ENCODE peak calls at places on chromosomes 5 and 9, in five cellular contexts. I is HCT116, M is GM12878, S is K562, C is H1. E is an unnamed sample.

GRCh38 chr5:135112008-135112670 is 78.1 kb upstream of the PITX1 start:
- DNase-seq in I (no peak), C (no peak), M (no peak), S (no peak), E (no peak)

GRCh38 chr5:169954786-169955185 is 25.5 kb downstream of the INSYN2B start:
- DNase-seq in M (no peak), C (no peak), S (no peak), I (no peak), E (no peak)

GRCh38 chr5:153490124-153491085 is at the start of gene GRIA1:
- DNase-seq in M (no peak), S (no peak), C (peak; percentile 31), I (no peak), E (no peak)

GRCh38 chr5:56951131-56951945 is 585 bp downstream of the MIER3 start:
- DNase-seq in S (peak; percentile 29), M (no peak), I (no peak), C (no peak), E (no peak)

GRCh38 chr5:3612561-3613175 is 17.0 kb downstream of the IRX1 start:
- DNase-seq in M (no peak), S (no peak), I (no peak), C (no peak), E (no peak)

GRCh38 chr5:143850050-143850713 is 38.2 kb downstream of the HMHB1 start:
- DNase-seq in I (no peak), S (no peak), M (no peak), C (no peak), E (no peak)

GRCh38 chr9:98272083-98272482 is 16.6 kb upstream of the TBC1D2 start:
- DNase-seq in M (no peak), I (no peak), C (no peak), S (no peak), E (no peak)

GRCh38 chr9:113599647-113600476 is 136.3 kb downstream of the RGS3 start:
- DNase-seq in M (no peak), S (no peak), C (no peak), I (no peak), E (no peak)

GRCh38 chr9:89961616-89962341 is 357.0 kb downstream of the GADD45G start:
- DNase-seq in M (no peak), S (no peak), C (no peak), I (no peak), E (no peak)

GRCh38 chr5:97906135-97906534 is 723.1 kb upstream of the RIOK2 start:
- DNase-seq in I (no peak), M (no peak), C (no peak), S (no peak), E (no peak)

GRCh38 chr9:101062686-101063085 is 34.2 kb downstream of the PLPPR1 start:
- DNase-seq in M (no peak), C (no peak), S (no peak), I (no peak), E (peak; percentile 97)

GRCh38 chr5:67221487-67222242 is 25.1 kb upstream of the CD180 start:
- DNase-seq in S (no peak), I (no peak), C (no peak), M (no peak), E (no peak)

GRCh38 chr9:14238044-14238443 is 75.9 kb downstream of the NFIB start:
- DNase-seq in S (no peak), I (no peak), M (no peak), C (no peak), E (peak; percentile 7)

GRCh38 chr5:135329101-135329912 is 69.7 kb downstream of the MACROH2A1 start:
- DNase-seq in C (no peak), M (no peak), S (no peak), I (no peak), E (no peak)

GRCh38 chr9:126883636-126884035 is 23.2 kb downstream of the ZBTB34 start:
- DNase-seq in I (no peak), C (no peak), S (peak; percentile 21), M (no peak), E (no peak)

GRCh38 chr5:19920761-19921160 is 67.2 kb downstream of the CDH18 start:
- DNase-seq in I (no peak), M (no peak), C (no peak), S (no peak), E (no peak)

GRCh38 chr5:159908201-159908940 is 7.9 kb upstream of the ADRA1B start:
- DNase-seq in S (no peak), C (no peak), M (no peak), I (no peak), E (no peak)

GRCh38 chr5:63854076-63854475 is 108.2 kb downstream of the HTR1A start:
- DNase-seq in S (no peak), M (no peak), C (no peak), I (no peak), E (no peak)

GRCh38 chr9:133954862-133955529 is 37.1 kb downstream of the VAV2 start:
- DNase-seq in S (no peak), M (peak; percentile 59), I (no peak), C (no peak), E (no peak)

DNA sequence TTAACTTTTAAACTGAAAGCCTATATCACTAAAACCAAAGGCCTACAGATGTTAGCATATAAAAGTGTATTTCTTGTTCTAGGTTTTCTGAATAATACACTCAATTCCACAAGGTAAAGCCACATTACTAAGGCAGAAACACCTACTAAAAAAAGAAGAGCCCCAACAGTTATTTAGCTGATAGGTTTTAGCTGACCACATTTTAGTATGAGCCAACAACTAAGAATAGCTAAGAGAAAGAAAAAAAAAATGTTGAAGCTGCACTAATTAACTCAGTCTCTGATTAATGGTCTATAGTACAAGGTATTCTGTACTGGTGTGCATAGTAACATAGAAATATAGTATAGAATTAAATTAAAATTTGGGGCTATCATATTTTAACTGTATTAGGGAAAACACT is 23.5 kb downstream of the ZFR start:
- DNase-seq in I (no peak), C (no peak), S (no peak), M (no peak), E (no peak)
- TF ChIP-seq SRF in I (no peak), C (no peak), S (no peak), M (no peak), E (no peak)

GRCh38 chr9:99359336-99359735 is 137.3 kb downstream of the SEC61B start:
- DNase-seq in C (no peak), I (no peak), S (peak; percentile 2), M (no peak), E (no peak)

GRCh38 chr9:99356512-99356971 is 134.5 kb downstream of the SEC61B start:
- DNase-seq in C (no peak), M (no peak), I (no peak), S (no peak), E (no peak)

GRCh38 chr9:99360026-99360425 is 137.9 kb downstream of the SEC61B start:
- DNase-seq in M (no peak), I (no peak), C (no peak), S (no peak), E (no peak)

GRCh38 chr9:99358668-99359067 is 136.6 kb downstream of the SEC61B start:
- DNase-seq in C (no peak), S (no peak), M (no peak), I (no peak), E (no peak)

GRCh38 chr9:99357575-99357974 is 135.5 kb downstream of the SEC61B start:
- DNase-seq in C (no peak), S (no peak), I (no peak), M (no peak), E (no peak)
- TF ChIP-seq SRF in C (no peak), S (no peak), I (no peak), M (no peak), E (no peak)

DNA sequence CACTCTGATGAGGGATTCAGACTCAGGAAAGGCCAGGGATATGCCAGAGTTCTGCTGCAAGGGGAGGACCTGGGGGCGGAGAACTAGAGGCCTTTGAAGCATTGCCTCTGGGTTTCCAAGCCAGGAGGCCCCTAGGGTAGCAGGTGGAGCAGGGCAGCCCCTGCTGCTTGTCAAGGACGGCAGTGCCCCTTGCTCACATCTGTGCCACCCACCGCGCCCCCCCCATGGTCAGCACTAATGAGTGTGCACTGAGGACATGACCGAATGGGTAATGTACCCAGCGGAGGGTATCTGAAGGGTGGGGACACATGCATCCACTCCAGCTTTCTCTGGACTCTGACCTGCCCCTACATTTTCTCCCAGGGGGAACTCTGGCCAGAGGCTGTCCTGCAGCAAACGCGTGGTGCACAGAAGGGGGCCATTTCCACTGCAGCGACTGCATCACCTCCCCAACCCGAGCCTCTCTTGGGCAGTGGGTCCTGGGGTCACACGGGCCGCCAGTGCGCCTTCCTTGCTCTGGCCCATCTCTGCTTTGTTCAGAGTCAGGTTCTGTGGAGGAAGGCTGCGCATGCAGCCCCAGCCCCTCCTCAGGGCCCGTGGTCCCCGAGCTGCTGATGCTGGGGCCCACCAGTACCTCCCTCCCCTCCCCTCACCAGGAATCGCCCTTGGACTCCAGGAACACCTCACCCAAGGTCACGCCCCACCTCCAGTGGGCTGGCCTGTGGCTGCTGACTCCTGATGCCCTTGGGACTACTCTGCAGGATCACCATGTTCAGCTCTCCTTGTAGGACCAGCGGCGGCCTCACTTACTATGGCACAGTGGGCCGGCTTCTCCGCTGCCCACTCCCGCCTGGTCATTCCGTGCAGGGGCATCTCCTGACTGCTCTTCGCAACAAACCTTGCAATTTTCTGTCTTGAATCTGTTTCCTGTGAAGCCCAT is 31.2 kb downstream of the STC2 start:
- DNase-seq in C (no peak), I (no peak), S (no peak), M (no peak), E (peak; percentile 85)
- TF ChIP-seq SRF in C (no peak), I (no peak), S (no peak), M (no peak), E (no peak)

GRCh38 chr9:77601476-77602056 is 46.6 kb downstream of the GNA14 start:
- DNase-seq in I (no peak), C (no peak), M (no peak), S (no peak), E (no peak)
- TF ChIP-seq SRF in I (no peak), C (no peak), M (no peak), S (no peak), E (no peak)

DNA sequence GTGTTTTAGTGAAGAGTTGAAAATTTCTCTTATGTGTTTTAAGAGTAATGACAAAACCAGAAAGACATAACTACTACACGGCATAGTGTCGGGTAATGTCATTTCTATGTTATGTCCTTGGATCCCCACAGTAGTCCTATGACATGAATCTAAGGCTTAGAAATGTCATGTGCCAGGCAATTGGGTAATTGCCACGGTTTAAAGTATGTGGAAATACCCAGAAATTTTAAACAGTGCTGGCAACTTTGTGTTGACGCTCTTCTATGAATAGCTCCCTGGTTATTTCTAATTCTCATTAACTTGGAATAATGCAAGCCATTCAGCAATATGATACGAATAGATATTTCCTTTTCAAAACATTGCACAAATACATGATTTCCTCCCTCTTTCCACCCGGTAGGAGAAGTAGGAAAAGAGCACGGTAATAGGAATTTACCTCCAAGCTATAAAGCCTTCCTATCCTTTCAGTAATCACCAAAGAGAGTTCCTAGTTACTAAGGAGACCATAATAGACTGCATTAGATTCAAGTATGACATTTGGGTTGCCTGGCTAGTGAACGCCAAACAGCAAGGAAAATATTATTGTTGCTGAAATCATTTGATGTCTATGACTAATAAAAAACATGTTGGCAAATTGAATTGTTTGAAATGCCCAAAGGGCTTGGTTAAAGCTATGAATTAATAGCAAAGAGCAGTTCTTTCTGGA is 168.4 kb downstream of the CCDC192 start:
- DNase-seq in C (no peak), I (no peak), S (no peak), M (no peak), E (no peak)
- TF ChIP-seq SRF in C (no peak), I (no peak), S (no peak), M (no peak), E (no peak)

E was measured in HepG2.